ENCODE peak calls at places on chromosomes 2 and 18, in five cellular contexts. V is GM23338, G is HCT116, F is HepG2, N is K562. K is an unnamed sample.

GRCh38 chr2:102433973-102434654 is 11.2 kb downstream of the IL18RAP start:
- DNase-seq in F (no peak), N (no peak), V (no peak), G (no peak), K (no peak)

GRCh38 chr2:237143118-237143517 is 57.4 kb downstream of the COPS8 start:
- DNase-seq in G (no peak), V (no peak), F (no peak), N (no peak), K (no peak)

GRCh38 chr18:14978962-14979535 is 231.1 kb downstream of the ANKRD30B start:
- DNase-seq in F (peak; percentile 23), N (peak; percentile 5), V (peak; percentile 25), G (no peak), K (peak; percentile 7)

GRCh38 chr18:7170292-7170691 is 52.7 kb upstream of the LAMA1 start:
- DNase-seq in F (no peak), V (no peak), G (no peak), N (no peak), K (no peak)

GRCh38 chr2:130797493-130798435 is 39.0 kb upstream of the ARHGEF4 start:
- DNase-seq in G (peak; percentile 61), N (peak; percentile 92), V (peak; percentile 95), F (peak; percentile 77), K (peak; percentile 59)

GRCh38 chr2:115165529-115166109 is 723.2 kb downstream of the DPP10 start:
- DNase-seq in F (peak; percentile 43), N (no peak), V (peak; percentile 57), G (no peak), K (peak; percentile 26)

GRCh38 chr2:54672587-54673456 is 50.6 kb upstream of the EML6 start:
- DNase-seq in G (no peak), V (no peak), F (no peak), N (no peak), K (peak; percentile 32)

GRCh38 chr2:226184940-226185575 is 614.6 kb downstream of the IRS1 start:
- DNase-seq in N (no peak), V (no peak), F (no peak), G (no peak), K (no peak)

GRCh38 chr2:112021781-112022231 is 33.3 kb upstream of the TMEM87B start:
- DNase-seq in F (no peak), V (no peak), G (no peak), N (peak; percentile 25), K (no peak)

GRCh38 chr2:26521054-26521912 is 43.4 kb upstream of the OTOF start:
- DNase-seq in F (peak; percentile 18), G (peak; percentile 38), N (peak; percentile 60), V (peak; percentile 83), K (peak; percentile 20)

GRCh38 chr18:24031916-24032315 is 17.4 kb downstream of the TTC39C start:
- DNase-seq in V (no peak), G (no peak), F (no peak), N (no peak), K (no peak)

GRCh38 chr2:222598611-222599010 is 57.3 kb downstream of the FARSB start:
- DNase-seq in V (no peak), G (no peak), N (no peak), F (no peak), K (no peak)

GRCh38 chr2:239052720-239053665 is 205.1 kb downstream of the TWIST2 start:
- DNase-seq in V (no peak), F (no peak), G (no peak), N (no peak), K (no peak)

GRCh38 chr2:218382785-218383184 is 712 bp downstream of the SLC11A1 start:
- DNase-seq in N (no peak), G (no peak), V (no peak), F (no peak), K (no peak)

GRCh38 chr18:56538756-56539155 is 99.6 kb downstream of the TXNL1 start:
- DNase-seq in F (no peak), V (no peak), G (no peak), N (no peak), K (no peak)

GRCh38 chr2:234451852-234452625 is 44.8 kb downstream of the ARL4C start:
- DNase-seq in G (no peak), N (no peak), V (no peak), F (no peak), K (no peak)

GRCh38 chr2:236557894-236558532 is 11.6 kb upstream of the ACKR3 start:
- DNase-seq in V (peak; percentile 47), G (no peak), F (no peak), N (no peak), K (no peak)

GRCh38 chr18:66724664-66725356 is 120.9 kb upstream of the CDH19 start:
- DNase-seq in V (no peak), G (no peak), N (no peak), F (peak; percentile 81), K (no peak)

GRCh38 chr18:70165936-70166335 is 39.6 kb downstream of the RTTN start:
- DNase-seq in N (no peak), F (no peak), G (no peak), V (no peak), K (no peak)

GRCh38 chr2:219104107-219105050 is 43.7 kb upstream of the IHH start:
- DNase-seq in N (peak; percentile 59), G (peak; percentile 33), V (peak; percentile 89), F (peak; percentile 66), K (peak; percentile 52)

GRCh38 chr2:186755066-186755465 is 61.2 kb downstream of the FAM171B start:
- DNase-seq in N (no peak), G (no peak), F (no peak), V (no peak), K (no peak)

GRCh38 chr18:35949090-35949489 is 23.4 kb upstream of the RMP24 start:
- DNase-seq in N (no peak), G (no peak), V (no peak), F (no peak), K (no peak)

GRCh38 chr2:190351955-190352354 is 8.6 kb downstream of the INPP1 start:
- DNase-seq in V (no peak), G (no peak), F (no peak), N (no peak), K (no peak)

GRCh38 chr2:172480301-172481218 is 53.2 kb downstream of the ITGA6 start:
- DNase-seq in G (no peak), V (no peak), F (peak; percentile 91), N (no peak), K (no peak)

GRCh38 chr2:96111257-96111640 is 5.1 kb downstream of the ADRA2B start:
- DNase-seq in V (no peak), N (no peak), G (no peak), F (no peak), K (no peak)

GRCh38 chr2:120711694-120712093 is 24.0 kb upstream of the GLI2 start:
- DNase-seq in G (no peak), F (no peak), V (no peak), N (no peak), K (no peak)

GRCh38 chr2:45256173-45256866 is 247.1 kb upstream of the SIX2 start:
- DNase-seq in F (peak; percentile 38), G (no peak), V (no peak), N (no peak), K (no peak)

GRCh38 chr2:26849056-26850001 is 1.4 kb downstream of the DPYSL5 start:
- DNase-seq in V (peak; percentile 82), F (no peak), N (peak; percentile 28), G (no peak), K (no peak)

GRCh38 chr18:76522104-76522503 is 27.1 kb upstream of the ZNF516 start:
- DNase-seq in F (no peak), G (no peak), V (peak; percentile 60), N (no peak), K (no peak)

GRCh38 chr18:44232500-44232899 is 448.2 kb upstream of the SETBP1 start:
- DNase-seq in G (no peak), V (no peak), F (no peak), N (no peak), K (no peak)

GRCh38 chr2:174844295-174844708 is 80.0 kb upstream of the CHRNA1 start:
- DNase-seq in F (no peak), N (no peak), G (no peak), V (no peak), K (no peak)

GRCh38 chr2:196594158-196594557 is 45.4 kb upstream of the CCDC150 start:
- DNase-seq in F (no peak), N (no peak), V (no peak), G (no peak), K (no peak)

GRCh38 chr2:220893411-220893810 is 678.7 kb downstream of the EPHA4 start:
- DNase-seq in V (no peak), N (no peak), F (no peak), G (no peak), K (no peak)

GRCh38 chr18:77557030-77557429 is 307.4 kb downstream of the GALR1 start:
- DNase-seq in N (no peak), G (no peak), V (peak; percentile 40), F (no peak), K (no peak)

DNA sequence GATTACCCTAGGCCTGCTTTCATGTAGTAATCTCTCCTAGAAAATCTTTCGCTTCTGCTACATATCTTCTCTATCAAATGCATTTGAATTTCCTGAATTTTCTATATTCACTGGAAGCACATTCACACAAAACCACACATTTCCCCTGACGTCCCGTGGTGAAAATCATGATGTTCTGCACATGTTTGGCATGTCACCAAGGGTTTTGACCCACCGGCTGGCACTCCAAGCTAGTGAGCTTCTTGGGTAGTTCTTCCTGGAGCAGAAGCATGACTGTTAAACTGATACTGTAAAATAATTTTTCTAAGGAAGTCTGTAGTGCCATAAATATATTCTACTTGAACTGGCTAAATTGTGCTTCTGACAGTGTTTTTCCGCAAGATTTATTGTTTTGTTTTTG is 510.1 kb upstream of the SLC8A1 start:
- DNase-seq in G (no peak), F (no peak), V (no peak), N (no peak), K (no peak)
- TF ChIP-seq REST in G (no peak), F (no peak), V (no peak), N (no peak), K (no peak)

GRCh38 chr2:230203110-230203676 is 16.6 kb downstream of the SP110 start:
- DNase-seq in F (no peak), V (no peak), N (no peak), G (no peak), K (peak; percentile 74)
- TF ChIP-seq POLR2AphosphoS5 in F (no peak), V (no peak), N (no peak), G (no peak), K (peak; percentile 84)

DNA sequence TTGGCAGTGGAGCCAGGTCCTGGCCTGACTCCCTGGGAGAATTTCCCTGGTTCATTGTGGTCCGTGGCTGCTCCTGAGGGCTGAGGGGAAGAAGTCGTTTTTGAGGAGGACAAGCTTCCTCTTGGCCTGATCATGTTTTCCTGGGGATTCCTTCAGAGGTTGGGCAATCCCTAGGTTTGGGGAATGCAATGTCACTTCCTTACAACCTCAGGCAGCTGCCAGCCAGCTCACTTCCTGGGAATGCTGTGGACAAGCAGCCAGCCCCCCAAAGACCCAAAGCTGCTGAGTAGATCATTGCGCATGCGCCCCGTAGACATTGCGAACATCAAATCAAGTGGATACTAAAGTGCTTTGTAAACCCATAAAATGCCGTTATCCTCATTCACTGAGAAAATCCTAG is 7.7 kb upstream of the DNMT3A start:
- DNase-seq in G (no peak), N (no peak), F (no peak), V (no peak), K (no peak)
- TF ChIP-seq REST in G (no peak), N (no peak), F (no peak), V (no peak), K (no peak)

DNA sequence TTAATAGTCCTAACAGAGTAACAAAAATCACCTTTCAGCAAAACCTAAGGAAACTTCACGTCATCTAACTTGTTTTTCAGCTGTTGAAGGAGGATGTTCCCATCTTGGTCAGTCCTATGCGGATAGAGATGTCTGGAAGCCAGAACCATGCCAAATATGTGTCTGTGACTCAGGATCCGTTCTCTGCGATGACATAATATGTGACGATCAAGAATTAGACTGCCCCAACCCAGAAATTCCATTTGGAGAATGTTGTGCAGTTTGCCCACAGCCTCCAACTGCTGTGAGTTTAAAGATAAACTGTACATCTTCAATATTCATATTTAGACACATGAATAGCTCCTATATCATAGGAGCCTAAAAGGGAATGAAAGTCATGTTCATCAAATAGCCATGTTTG is 10.5 kb downstream of the COL3A1 start:
- DNase-seq in V (no peak), N (no peak), G (no peak), F (no peak), K (no peak)
- TF ChIP-seq POLR2AphosphoS5 in V (no peak), N (no peak), G (no peak), F (no peak), K (no peak)

K was measured in HL-60.